ENCODE peak calls at places on chromosomes 1 and 21, in five cellular contexts. C is neural progenitor cell; Y is stimulated activated CD4-positive, alpha-beta T cell treated with anti-CD3 and anti-CD28 coated beads, Interleukin-1b, Interleukin-23, amount 100 ng/mL, for 24 hours; D is cortex of kidney; E is NCI-H1105 treated with DMSO at 0.1 percent for 48 hours. G is an unnamed sample.

GRCh38 chr1:211258310-211258755 is 833 bp upstream of the RCOR3 start:
- DNase-seq in D (no peak), Y (peak; percentile 39), E (peak; percentile 84), C (peak; percentile 85), G (peak; percentile 73)

GRCh38 chr21:42459583-42460215 is 36.3 kb downstream of the RSPH1 start:
- DNase-seq in D (no peak), E (no peak), C (no peak), Y (no peak), G (no peak)

GRCh38 chr1:163155606-163156005 is 47.1 kb downstream of the RGS5 start:
- DNase-seq in D (no peak), E (no peak), Y (no peak), C (no peak), G (peak; percentile 13)

GRCh38 chr1:223141021-223141420 is 2.0 kb downstream of the TLR5 start:
- DNase-seq in Y (no peak), C (peak; percentile 17), D (no peak), E (no peak), G (no peak)

GRCh38 chr1:154157520-154158306 is 2.8 kb upstream of the NUP210L start:
- DNase-seq in Y (peak; percentile 30), C (peak; percentile 7), E (no peak), D (no peak), G (peak; percentile 13)

GRCh38 chr1:13830616-13831280 is 130.8 kb downstream of the PRDM2 start:
- DNase-seq in E (peak; percentile 38), Y (no peak), C (no peak), D (no peak), G (no peak)

GRCh38 chr1:47434051-47434842 is 3.6 kb upstream of the FOXD2 start:
- DNase-seq in Y (no peak), C (peak; percentile 73), D (no peak), E (no peak), G (no peak)

GRCh38 chr1:246005067-246005466 is 502.0 kb downstream of the SMYD3 start:
- DNase-seq in C (no peak), D (no peak), Y (no peak), E (no peak), G (no peak)

GRCh38 chr1:24769656-24770651 is 24.7 kb downstream of the CLIC4 start:
- DNase-seq in C (no peak), Y (no peak), E (no peak), D (no peak), G (no peak)

GRCh38 chr21:32728455-32729237 is 833 bp upstream of the SYNJ1 start:
- DNase-seq in C (no peak), D (no peak), E (peak; percentile 59), Y (no peak), G (no peak)

GRCh38 chr1:245953876-245954660 is 553.0 kb downstream of the SMYD3 start:
- DNase-seq in Y (no peak), D (no peak), C (no peak), E (no peak), G (no peak)

GRCh38 chr1:118555638-118556037 is 370.6 kb upstream of the SPAG17 start:
- DNase-seq in E (no peak), Y (no peak), D (no peak), C (no peak), G (no peak)

GRCh38 chr1:192488058-192488457 is 87.5 kb upstream of the RGS1 start:
- DNase-seq in E (no peak), C (peak; percentile 31), Y (no peak), D (no peak), G (no peak)

GRCh38 chr1:109218516-109218915 is 4.8 kb downstream of the SARS1 start:
- DNase-seq in C (no peak), D (no peak), Y (no peak), E (no peak), G (no peak)

GRCh38 chr1:230768903-230769570 is 21.8 kb downstream of the CAPN9 start:
- DNase-seq in Y (no peak), D (no peak), E (no peak), C (no peak), G (no peak)

GRCh38 chr1:240435996-240436566 is 175.9 kb downstream of the GREM2 start:
- DNase-seq in C (no peak), Y (no peak), D (no peak), E (no peak), G (no peak)

GRCh38 chr1:65503427-65503826 is 83.0 kb downstream of the LEPR start:
- DNase-seq in C (no peak), D (no peak), E (no peak), Y (no peak), G (no peak)

GRCh38 chr1:113057006-113057405 is 16.0 kb upstream of the LRIG2 start:
- DNase-seq in Y (no peak), C (peak; percentile 19), D (no peak), E (no peak), G (peak; percentile 36)

GRCh38 chr1:247409869-247410544 is 6.0 kb upstream of the NLRP3 start:
- DNase-seq in C (no peak), D (no peak), Y (peak; percentile 26), E (no peak), G (no peak)

GRCh38 chr1:2519029-2519685 is 7.2 kb downstream of the PANK4 start:
- DNase-seq in Y (no peak), C (no peak), E (no peak), D (no peak), G (no peak)

GRCh38 chr1:42379794-42380616 is 587 bp upstream of the RIMKLA start:
- DNase-seq in D (no peak), E (peak; percentile 58), Y (no peak), C (peak; percentile 51), G (peak; percentile 17)

GRCh38 chr21:42833859-42834729 is 45.2 kb downstream of the WDR4 start:
- DNase-seq in C (no peak), Y (no peak), D (no peak), E (no peak), G (no peak)

GRCh38 chr1:42680045-42680444 is 2.2 kb upstream of the YBX1 start:
- DNase-seq in E (no peak), Y (no peak), C (no peak), D (no peak), G (no peak)

GRCh38 chr21:27104749-27105439 is 138.0 kb upstream of the ADAMTS5 start:
- DNase-seq in E (no peak), D (no peak), Y (no peak), C (no peak), G (no peak)

GRCh38 chr1:53616927-53617326 is 122.0 kb downstream of the GLIS1 start:
- DNase-seq in D (no peak), C (peak; percentile 39), E (no peak), Y (no peak), G (peak; percentile 41)

GRCh38 chr1:114956570-114956969 is 73.1 kb upstream of the TSHB start:
- DNase-seq in D (no peak), Y (no peak), C (peak; percentile 65), E (no peak), G (peak; percentile 42)

GRCh38 chr1:209618756-209619420 is 33.3 kb downstream of the LAMB3 start:
- DNase-seq in E (no peak), Y (no peak), C (no peak), D (no peak), G (no peak)

GRCh38 chr1:219938706-219939105 is 10.3 kb upstream of the SLC30A10 start:
- DNase-seq in Y (no peak), D (no peak), C (no peak), E (no peak), G (no peak)

GRCh38 chr1:224057461-224058199 is 56.3 kb upstream of the FBXO28 start:
- DNase-seq in D (no peak), Y (no peak), E (no peak), C (no peak), G (no peak)

GRCh38 chr1:73800376-73800775 is 397.6 kb downstream of the LRRIQ3 start:
- DNase-seq in C (no peak), D (no peak), E (no peak), Y (no peak), G (no peak)

GRCh38 chr1:228437424-228437823 is 20.8 kb upstream of the TRIM17 start:
- DNase-seq in E (no peak), Y (no peak), D (no peak), C (no peak), G (no peak)

GRCh38 chr1:211830055-211830329 is 571 bp downstream of the LPGAT1 start:
- DNase-seq in Y (no peak), C (no peak), D (no peak), E (peak; percentile 32), G (no peak)

GRCh38 chr1:44673675-44674112 is 587 bp downstream of the TMEM53 start:
- DNase-seq in E (peak; percentile 37), Y (no peak), C (no peak), D (no peak), G (no peak)

GRCh38 chr1:201511925-201512539 is 5.1 kb upstream of the CSRP1 start:
- DNase-seq in E (no peak), Y (no peak), D (no peak), C (peak; percentile 54), G (peak; percentile 69)

GRCh38 chr21:34202553-34203332 is 129.4 kb downstream of the MRPS6 start:
- DNase-seq in C (peak; percentile 73), E (no peak), Y (no peak), D (no peak), G (peak; percentile 63)

GRCh38 chr1:209643295-209644020 is 8.8 kb downstream of the LAMB3 start:
- DNase-seq in D (no peak), Y (no peak), C (no peak), E (no peak), G (no peak)

GRCh38 chr1:119713039-119713537 is 1.4 kb downstream of the PHGDH start:
- DNase-seq in D (no peak), E (peak; percentile 31), C (peak; percentile 36), Y (no peak), G (no peak)

GRCh38 chr1:227939791-227940771 is 7.7 kb downstream of the WNT9A start:
- DNase-seq in E (no peak), Y (no peak), C (no peak), D (no peak), G (no peak)

GRCh38 chr21:29465528-29465927 is 166.8 kb downstream of the BACH1 start:
- DNase-seq in Y (no peak), C (no peak), D (no peak), E (no peak), G (no peak)

GRCh38 chr1:94947453-94947852 is 20.5 kb upstream of the CNN3 start:
- DNase-seq in D (no peak), C (no peak), Y (no peak), E (no peak), G (no peak)

G was measured in WTC11.